ENCODE peak calls at places on chromosomes 11 and 22, in five cellular contexts. J is Peyer's patch, E is suprapubic skin, G is body of pancreas, C is IMR-90. B is an unnamed sample.
A peak's percentile ranks its signal among the peaks of the same experiment; 100 is the strongest.

GRCh38 chr11:12845739-12846358 is 163.3 kb upstream of the RASSF10 start:
- DNase-seq in J (peak; percentile 70), E (no peak), G (peak; percentile 82), C (peak; percentile 78), B (no peak)

GRCh38 chr11:69374110-69374981 is 80.4 kb downstream of the MYEOV start:
- DNase-seq in J (peak; percentile 84), E (peak; percentile 77), G (no peak), C (no peak), B (peak; percentile 14)

GRCh38 chr11:17533782-17534415 is 10.3 kb downstream of the USH1C start:
- DNase-seq in J (no peak), E (no peak), G (no peak), C (no peak), B (no peak)

GRCh38 chr11:65559951-65560537 is 1.9 kb upstream of the LTBP3 start:
- DNase-seq in J (no peak), E (no peak), G (peak; percentile 41), C (peak; percentile 53), B (no peak)

GRCh38 chr11:30564994-30565393 is 21.2 kb downstream of the MPPED2 start:
- DNase-seq in J (no peak), E (no peak), G (no peak), C (no peak), B (no peak)

GRCh38 chr11:132228756-132229325 is 858.4 kb downstream of the NTM start:
- DNase-seq in J (no peak), E (no peak), G (no peak), C (peak; percentile 43), B (no peak)

GRCh38 chr11:2734181-2735052 is 34.6 kb upstream of the KCNQ1OT1 start:
- DNase-seq in J (no peak), E (no peak), G (no peak), C (peak; percentile 19), B (no peak)

GRCh38 chr22:23566716-23567475 is 13.2 kb downstream of the IGLL1 start:
- DNase-seq in J (peak; percentile 34), E (peak; percentile 67), G (no peak), C (no peak), B (no peak)

GRCh38 chr11:42054351-42054750 is 594.9 kb upstream of the LRRC4C start:
- DNase-seq in J (no peak), E (no peak), G (no peak), C (no peak), B (no peak)

GRCh38 chr22:19868773-19869471 is 14.2 kb upstream of the GNB1L start:
- DNase-seq in J (peak; percentile 55), E (peak; percentile 82), G (peak; percentile 48), C (no peak), B (no peak)

GRCh38 chr11:65135633-65136145 is 1.4 kb upstream of the SYVN1 start:
- DNase-seq in J (peak; percentile 48), E (no peak), G (no peak), C (no peak), B (no peak)

GRCh38 chr11:91244921-91245320 is 979.7 kb upstream of the FAT3 start:
- DNase-seq in J (no peak), E (no peak), G (no peak), C (no peak), B (no peak)

GRCh38 chr11:132538642-132539041 is 993.7 kb downstream of the OPCML start:
- DNase-seq in J (no peak), E (no peak), G (no peak), C (no peak), B (no peak)

GRCh38 chr22:46057762-46058420 is 80.9 kb upstream of the WNT7B start:
- DNase-seq in J (peak; percentile 47), E (peak; percentile 83), G (peak; percentile 77), C (no peak), B (peak; percentile 87)

GRCh38 chr11:76629853-76630599 is 40.5 kb downstream of the LRRC32 start:
- DNase-seq in J (peak; percentile 57), E (peak; percentile 81), G (peak; percentile 26), C (peak; percentile 18), B (peak; percentile 76)

GRCh38 chr11:31813961-31814868 is 3.1 kb upstream of the PAX6 start:
- DNase-seq in J (peak; percentile 44), E (no peak), G (no peak), C (no peak), B (peak; percentile 85)

GRCh38 chr11:7513210-7514098 is at the start of gene PPFIBP2:
- DNase-seq in J (peak; percentile 94), E (peak; percentile 92), G (peak; percentile 89), C (peak; percentile 47), B (peak; percentile 96)

GRCh38 chr11:120173771-120174170 is 35.9 kb upstream of the TRIM29 start:
- DNase-seq in J (no peak), E (no peak), G (no peak), C (no peak), B (no peak)

GRCh38 chr11:86594746-86595145 is 77.7 kb downstream of the ME3 start:
- DNase-seq in J (no peak), E (no peak), G (no peak), C (peak; percentile 71), B (no peak)

GRCh38 chr22:31212783-31213626 is 907 bp downstream of the LIMK2 start:
- DNase-seq in J (peak; percentile 53), E (no peak), G (no peak), C (no peak), B (no peak)

GRCh38 chr11:65827774-65828156 is 6.0 kb upstream of the SNX32 start:
- DNase-seq in J (no peak), E (no peak), G (no peak), C (peak; percentile 44), B (no peak)

GRCh38 chr11:65646921-65647701 is 9.2 kb downstream of the SIPA1 start:
- DNase-seq in J (peak; percentile 82), E (no peak), G (peak; percentile 69), C (no peak), B (no peak)

GRCh38 chr11:94968334-94968958 is 4.9 kb downstream of the CWC15 start:
- DNase-seq in J (no peak), E (no peak), G (no peak), C (peak; percentile 60), B (no peak)

GRCh38 chr11:94975599-94975998 is 2.1 kb downstream of the KDM4D start:
- DNase-seq in J (no peak), E (no peak), G (no peak), C (no peak), B (no peak)

GRCh38 chr11:94974178-94974577 is 669 bp downstream of the KDM4D start:
- DNase-seq in J (no peak), E (no peak), G (no peak), C (no peak), B (no peak)

DNA sequence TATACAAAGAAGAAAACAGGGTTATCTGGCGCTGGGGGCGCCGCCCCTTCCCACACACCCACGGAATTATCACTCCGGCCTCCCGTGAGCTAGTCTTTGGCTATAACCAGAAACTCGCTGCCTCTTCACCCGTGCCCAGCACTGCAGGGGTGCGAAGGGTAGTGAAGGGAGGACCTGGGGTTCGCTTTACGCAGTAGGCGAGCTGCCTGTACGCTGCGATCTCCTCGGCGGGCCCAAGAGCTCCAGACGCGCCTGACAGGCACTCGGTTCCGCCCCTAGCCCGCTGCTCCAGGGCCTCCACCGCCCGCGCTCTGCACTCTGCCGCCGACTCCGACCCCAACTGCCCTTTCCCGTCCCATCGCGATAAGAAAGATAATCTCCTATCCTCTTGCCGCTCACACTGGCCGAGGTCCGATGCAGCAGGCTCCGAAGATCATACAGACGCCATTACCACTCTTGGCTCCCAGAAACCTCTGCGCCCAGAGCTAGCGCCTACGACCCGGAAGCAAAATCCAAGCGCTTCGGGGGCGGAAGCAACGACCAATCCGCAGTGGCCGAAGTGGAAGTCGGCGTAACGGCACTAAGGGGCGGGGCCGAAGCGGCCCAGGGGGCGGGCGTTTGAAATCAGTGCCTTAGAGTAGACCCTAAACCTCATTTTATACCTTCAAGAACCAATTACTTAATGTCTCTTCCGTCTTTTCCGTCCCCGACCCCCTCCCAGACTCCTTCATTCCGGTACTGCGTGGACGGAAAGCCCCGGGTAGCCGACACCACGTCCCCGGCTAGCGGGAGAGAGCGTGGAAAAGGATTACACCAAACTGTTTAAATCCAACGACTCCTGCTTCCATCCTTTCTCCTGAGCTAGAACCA is at the start of the genes CWC15 and KDM4D:
- DNase-seq in J (peak; percentile 95), E (peak; percentile 98), G (peak; percentile 94), C (peak; percentile 90), B (peak; percentile 99)
- TF ChIP-seq POLR2A in J (peak; percentile 30), E (peak; percentile 68), G (peak; percentile 29), C (peak; percentile 78), B (no peak)

GRCh38 chr22:35539487-35539886 is 1.1 kb upstream of the RASD2 start:
- DNase-seq in J (no peak), E (no peak), G (no peak), C (no peak), B (no peak)
- H3K4me3 ChIP-seq in J (peak overlapping the region; percentile 65), E (peak overlapping the region; percentile 59), G (no peak overlapping the region), C (no peak overlapping the region), B (no peak overlapping the region)

GRCh38 chr11:15276616-15277015 is 161.9 kb downstream of the INSC start:
- DNase-seq in J (no peak), E (no peak), G (peak; percentile 6), C (peak; percentile 4), B (no peak)
- TF ChIP-seq CTCF in J (no peak), E (no peak), G (peak; percentile 17), C (peak; percentile 36), B (no peak)

DNA sequence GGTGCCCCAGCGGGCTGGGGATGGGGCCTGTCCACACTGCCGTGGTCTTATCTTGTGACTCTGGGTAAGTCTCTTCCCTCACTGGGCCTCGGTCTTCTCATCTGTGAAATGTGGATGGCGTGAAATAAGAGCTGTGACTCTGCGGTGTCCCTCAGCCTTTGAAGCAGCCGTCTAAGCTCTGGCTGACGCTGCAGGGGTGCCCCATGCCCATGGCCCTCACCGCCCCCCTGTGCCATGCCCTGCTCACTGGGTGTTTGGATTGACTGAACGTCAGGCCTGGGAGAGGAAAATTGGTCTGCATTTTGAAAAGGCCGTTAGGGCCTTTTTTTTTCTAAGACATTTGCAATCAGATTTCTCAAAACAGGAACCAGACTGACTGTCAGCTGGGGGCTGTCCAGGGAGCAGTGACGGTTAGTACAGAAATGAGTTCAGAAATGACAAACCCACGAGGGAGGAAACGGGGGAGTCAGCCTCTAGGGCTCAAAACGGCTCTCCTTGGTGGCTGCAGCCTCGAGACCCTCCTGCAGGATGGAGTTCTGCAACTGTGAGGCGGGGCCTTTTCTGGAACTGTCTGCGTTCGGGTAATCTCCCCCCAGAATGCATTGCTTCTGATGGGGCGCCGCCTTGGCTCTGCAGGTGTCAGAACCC is 1.9 kb downstream of the GRK2 start:
- DNase-seq in J (peak; percentile 51), E (no peak), G (no peak), C (no peak), B (no peak)
- TF ChIP-seq POLR2A in J (no peak), E (no peak), G (no peak), C (no peak), B (no peak)

DNA sequence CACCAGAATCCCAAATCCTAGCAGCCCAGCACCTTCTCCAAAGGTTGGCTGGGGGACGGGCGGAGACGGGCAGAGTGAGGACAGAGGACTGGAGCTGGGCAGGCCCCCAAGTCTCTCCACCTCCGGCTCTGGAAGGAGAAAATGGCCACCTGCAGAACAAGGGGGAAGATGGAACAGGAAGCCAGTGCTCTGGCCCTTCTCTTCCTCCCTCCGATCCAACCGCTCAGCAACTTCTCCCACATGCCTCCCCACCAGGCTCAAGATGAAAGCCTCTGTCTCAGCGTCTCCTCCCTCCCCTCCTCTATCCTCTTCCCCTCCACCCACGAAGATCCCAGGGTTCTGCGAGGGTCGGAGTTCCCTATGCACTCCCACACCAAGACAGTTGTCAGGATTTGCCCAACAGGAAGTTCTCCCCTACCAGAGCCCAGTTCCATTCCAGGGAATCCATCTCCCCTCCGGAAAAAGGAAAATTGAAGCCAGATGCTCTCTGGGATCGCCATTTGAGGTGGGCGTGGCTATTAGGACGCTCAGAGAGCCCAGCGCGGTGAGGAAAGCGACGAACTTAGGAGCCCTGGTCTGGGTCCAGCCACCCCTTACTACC is 20.0 kb downstream of the ADA2 start:
- DNase-seq in J (peak; percentile 57), E (no peak), G (no peak), C (peak; percentile 16), B (peak; percentile 21)
- H3K4me3 ChIP-seq in J (peak overlapping the region; percentile 42), E (peak overlapping the region; percentile 37), G (no peak overlapping the region), C (no peak overlapping the region), B (no peak overlapping the region)